ENCODE peak calls at places on chromosomes 7 and 10, in nine cellular contexts. G is RWPE1; H is hypothalamus; V is testis; J is body of pancreas; R is mucosa of gallbladder; E is stimulated activated CD4-positive, alpha-beta T cell treated with anti-CD3 and anti-CD28 coated beads, Interleukin-2, amount 100 ng/mL, for 48 hours; Q is kidney epithelial cell; Z is lung microvascular endothelial cell. I is an unnamed sample.

GRCh38 chr10:29649561-29650551 is 15.1 kb upstream of the SVIL start:
- DNase-seq in G (no peak), H (no peak), V (no peak), J (no peak), R (no peak), E (no peak), Q (no peak), Z (no peak), I (no peak)

GRCh38 chr7:105151152-105151551 is 137.1 kb downstream of the KMT2E start:
- DNase-seq in G (no peak), H (no peak), V (no peak), J (no peak), R (no peak), E (no peak), Q (no peak), Z (no peak), I (no peak)

GRCh38 chr7:1950066-1950622 is 280.1 kb downstream of the ELFN1 start:
- DNase-seq in G (no peak), H (no peak), V (no peak), J (no peak), R (no peak), E (no peak), Q (no peak), Z (no peak), I (no peak)

GRCh38 chr10:34186740-34187139 is 628.4 kb downstream of the PARD3 start:
- DNase-seq in G (no peak), H (no peak), V (no peak), J (no peak), R (no peak), E (no peak), Q (no peak), Z (no peak), I (no peak)

GRCh38 chr10:127406018-127406550 is 143.0 kb upstream of the NPS start:
- DNase-seq in G (no peak), H (no peak), V (no peak), J (no peak), R (no peak), E (no peak), Q (no peak), Z (no peak), I (no peak)

GRCh38 chr10:131575877-131576276 is 264.4 kb upstream of the TCERG1L start:
- DNase-seq in G (no peak), H (no peak), V (no peak), J (no peak), R (no peak), E (no peak), Q (no peak), Z (no peak), I (no peak)

GRCh38 chr10:115171392-115171960 is 78.3 kb downstream of the ATRNL1 start:
- DNase-seq in G (peak), H (no peak), V (no peak), J (no peak), R (no peak), E (no peak), Q (no peak), Z (peak), I (peak)

GRCh38 chr7:118872568-118872967 is 648.1 kb downstream of the ANKRD7 start:
- DNase-seq in G (peak), H (no peak), V (no peak), J (no peak), R (peak), E (no peak), Q (no peak), Z (no peak), I (no peak)

GRCh38 chr7:2116086-2116810 is 116.5 kb downstream of the MAD1L1 start:
- DNase-seq in G (peak), H (no peak), V (peak), J (no peak), R (peak), E (no peak), Q (no peak), Z (peak), I (no peak)

GRCh38 chr10:55631071-55631654 is 729.9 kb downstream of the ZWINT start:
- DNase-seq in G (peak), H (no peak), V (peak), J (peak), R (peak), E (no peak), Q (no peak), Z (peak), I (no peak)

GRCh38 chr7:157799076-157799685 is 462.4 kb downstream of the DNAJB6 start:
- DNase-seq in G (no peak), H (no peak), V (no peak), J (no peak), R (no peak), E (no peak), Q (no peak), Z (no peak), I (no peak)

GRCh38 chr10:76961841-76962240 is 675.8 kb downstream of the KCNMA1 start:
- DNase-seq in G (no peak), H (no peak), V (no peak), J (no peak), R (no peak), E (no peak), Q (no peak), Z (no peak), I (no peak)

GRCh38 chr7:88350118-88350517 is 43.4 kb upstream of the STEAP4 start:
- DNase-seq in G (no peak), H (no peak), V (no peak), J (no peak), R (no peak), E (no peak), Q (no peak), Z (no peak), I (no peak)

GRCh38 chr10:128493811-128494210 is 367.6 kb upstream of the MKI67 start:
- DNase-seq in G (no peak), H (no peak), V (no peak), J (no peak), R (no peak), E (no peak), Q (no peak), Z (no peak), I (no peak)

GRCh38 chr7:143068446-143068845 is 16.3 kb downstream of the OR6V1 start:
- DNase-seq in G (no peak), H (no peak), V (no peak), J (no peak), R (no peak), E (no peak), Q (no peak), Z (no peak), I (no peak)

GRCh38 chr7:15801565-15801964 is 115.1 kb upstream of the MEOX2 start:
- DNase-seq in G (no peak), H (no peak), V (peak), J (no peak), R (peak), E (no peak), Q (peak), Z (peak), I (no peak)

GRCh38 chr7:73860859-73861258 is at the start of gene TMEM270:
- DNase-seq in G (no peak), H (no peak), V (no peak), J (no peak), R (no peak), E (no peak), Q (no peak), Z (no peak), I (no peak)

GRCh38 chr7:138961159-138961558 is 20.0 kb downstream of the KIAA1549 start:
- DNase-seq in G (no peak), H (no peak), V (peak), J (peak), R (peak), E (no peak), Q (no peak), Z (peak), I (peak)

GRCh38 chr7:47804767-47805545 is 143.3 kb downstream of the PKD1L1 start:
- DNase-seq in G (peak), H (no peak), V (no peak), J (no peak), R (no peak), E (no peak), Q (no peak), Z (peak), I (no peak)

GRCh38 chr10:116646502-116646901 is 25.7 kb downstream of the PNLIPRP2 start:
- DNase-seq in G (no peak), H (no peak), V (no peak), J (no peak), R (no peak), E (no peak), Q (no peak), Z (no peak), I (no peak)

GRCh38 chr10:93872776-93873175 is 21.0 kb upstream of the SLC35G1 start:
- DNase-seq in G (no peak), H (no peak), V (no peak), J (no peak), R (no peak), E (no peak), Q (no peak), Z (no peak), I (no peak)

GRCh38 chr7:46754135-46754730 is 827.7 kb downstream of the TNS3 start:
- DNase-seq in G (peak), H (no peak), V (no peak), J (no peak), R (no peak), E (no peak), Q (no peak), Z (peak), I (no peak)

GRCh38 chr7:153151766-153152165 is 392.2 kb downstream of the ACTR3B start:
- DNase-seq in G (no peak), H (no peak), V (no peak), J (no peak), R (no peak), E (no peak), Q (no peak), Z (no peak), I (no peak)

GRCh38 chr10:104403625-104404024 is 50.0 kb downstream of the CFAP58 start:
- DNase-seq in G (no peak), H (no peak), V (no peak), J (no peak), R (no peak), E (no peak), Q (no peak), Z (no peak), I (no peak)

GRCh38 chr10:28796606-28797512 is 119.5 kb downstream of the BAMBI start:
- DNase-seq in G (no peak), H (no peak), V (peak), J (peak), R (peak), E (no peak), Q (no peak), Z (peak), I (no peak)

GRCh38 chr10:90451283-90451682 is 406.6 kb downstream of the HTR7 start:
- DNase-seq in G (no peak), H (no peak), V (no peak), J (no peak), R (no peak), E (no peak), Q (no peak), Z (peak), I (peak)

GRCh38 chr7:132521423-132521822 is 54.8 kb downstream of the PLXNA4 start:
- DNase-seq in G (no peak), H (no peak), V (no peak), J (no peak), R (no peak), E (no peak), Q (no peak), Z (no peak), I (no peak)

GRCh38 chr10:128877141-128877540 is 589.9 kb upstream of the MGMT start:
- DNase-seq in G (no peak), H (no peak), V (no peak), J (no peak), R (no peak), E (no peak), Q (no peak), Z (no peak), I (no peak)

GRCh38 chr10:133014416-133015210 is 72.2 kb upstream of the CFAP46 start:
- DNase-seq in G (no peak), H (no peak), V (no peak), J (no peak), R (no peak), E (no peak), Q (no peak), Z (no peak), I (no peak)

GRCh38 chr10:99450156-99450555 is 19.7 kb upstream of the GOT1 start:
- DNase-seq in G (no peak), H (no peak), V (no peak), J (no peak), R (no peak), E (no peak), Q (no peak), Z (no peak), I (no peak)

GRCh38 chr10:25682203-25682950 is 251.7 kb upstream of the MYO3A start:
- DNase-seq in G (peak), H (peak), V (peak), J (no peak), R (no peak), E (no peak), Q (no peak), Z (peak), I (no peak)

GRCh38 chr10:124306922-124307371 is 111.8 kb downstream of the OAT start:
- DNase-seq in G (no peak), H (no peak), V (no peak), J (no peak), R (no peak), E (no peak), Q (peak), Z (no peak), I (no peak)

GRCh38 chr7:54331311-54331710 is 210.9 kb upstream of the VSTM2A start:
- DNase-seq in G (no peak), H (no peak), V (no peak), J (no peak), R (no peak), E (no peak), Q (no peak), Z (no peak), I (no peak)

GRCh38 chr7:141664450-141664849 is 37.5 kb downstream of the DENND11 start:
- DNase-seq in G (no peak), H (no peak), V (no peak), J (peak), R (peak), E (no peak), Q (no peak), Z (no peak), I (no peak)

I was measured in HT-29.